ENCODE peak calls at places on chromosomes 5 and 9, in six cellular contexts. W is activated CD8-positive, alpha-beta memory T cell treated with anti-CD3 and anti-CD28 coated beads for 48 hours; M is OCI-LY7; V is stimulated activated CD8-positive, alpha-beta memory T cell treated with anti-CD3 and anti-CD28 coated beads, Interleukin-4, amount 100 ng/mL, for 1 hour; K is stimulated activated CD4-positive, alpha-beta T cell treated with anti-CD3 and anti-CD28 coated beads, Interleukin-1b, Interleukin-23, amount 100 ng/mL, for 24 hours; G is hypothalamus. Z is an unnamed sample.

GRCh38 chr5:138054863-138055558 is 22.1 kb upstream of the FAM13B start:
- DNase-seq in K (no peak), V (no peak), W (no peak), M (no peak), G (peak), Z (no peak)

GRCh38 chr5:83922699-83923098 is 202.0 kb upstream of the HAPLN1 start:
- DNase-seq in W (no peak), M (no peak), G (no peak), V (no peak), K (no peak), Z (no peak)

GRCh38 chr9:118992813-118993747 is 376.2 kb downstream of the BRINP1 start:
- DNase-seq in K (no peak), G (no peak), W (no peak), M (no peak), V (no peak), Z (no peak)

GRCh38 chr9:136199391-136200288 is 5.3 kb downstream of the LHX3 start:
- DNase-seq in M (no peak), W (no peak), V (no peak), G (no peak), K (no peak), Z (no peak)

GRCh38 chr9:71920456-71921189 is 9.2 kb downstream of the C9orf85 start:
- DNase-seq in M (no peak), G (no peak), K (no peak), V (no peak), W (no peak), Z (peak)

GRCh38 chr9:123128591-123128990 is 95.1 kb downstream of the GPR21 start:
- DNase-seq in V (no peak), G (no peak), M (no peak), K (no peak), W (no peak), Z (no peak)

GRCh38 chr9:69605406-69605805 is 66.8 kb downstream of the APBA1 start:
- DNase-seq in V (no peak), G (no peak), K (no peak), M (no peak), W (no peak), Z (peak)

GRCh38 chr5:35679351-35679750 is 61.7 kb downstream of the SPEF2 start:
- DNase-seq in V (no peak), G (no peak), K (no peak), M (peak), W (no peak), Z (no peak)

GRCh38 chr9:99162759-99163364 is 57.9 kb downstream of the TGFBR1 start:
- DNase-seq in V (no peak), K (no peak), M (peak), G (no peak), W (no peak), Z (peak)

GRCh38 chr5:61881821-61882220 is 424.2 kb upstream of the KIF2A start:
- DNase-seq in M (no peak), G (no peak), K (no peak), W (no peak), V (no peak), Z (no peak)

GRCh38 chr9:801399-802071 is 40.0 kb upstream of the DMRT1 start:
- DNase-seq in K (no peak), M (no peak), W (no peak), G (no peak), V (no peak), Z (no peak)

GRCh38 chr9:30995951-30996738 is 1388.3 kb upstream of the ACO1 start:
- DNase-seq in K (no peak), W (no peak), V (no peak), M (no peak), G (no peak), Z (no peak)

GRCh38 chr5:11797132-11797531 is 107.1 kb downstream of the CTNND2 start:
- DNase-seq in K (no peak), G (no peak), M (no peak), V (no peak), W (no peak), Z (no peak)

GRCh38 chr5:134141346-134142050 is 27.0 kb downstream of the TCF7 start:
- DNase-seq in M (no peak), V (no peak), K (no peak), W (no peak), G (no peak), Z (no peak)

GRCh38 chr9:133115604-133116345 is 5.3 kb downstream of the RALGDS start:
- DNase-seq in W (no peak), M (no peak), V (no peak), K (peak), G (no peak), Z (no peak)

GRCh38 chr5:73174100-73174815 is 1.3 kb downstream of the TMEM174 start:
- DNase-seq in W (no peak), G (no peak), M (no peak), V (no peak), K (no peak), Z (no peak)

GRCh38 chr5:61687371-61687770 is 355.3 kb downstream of the ZSWIM6 start:
- DNase-seq in G (no peak), W (no peak), M (no peak), V (no peak), K (no peak), Z (no peak)

GRCh38 chr9:85425153-85425611 is 316.6 kb downstream of the AGTPBP1 start:
- DNase-seq in W (peak), V (peak), M (peak), K (peak), G (no peak), Z (peak)

GRCh38 chr5:37412515-37412914 is 33.4 kb downstream of the WDR70 start:
- DNase-seq in V (no peak), M (no peak), W (no peak), G (no peak), K (no peak), Z (no peak)

GRCh38 chr9:96411129-96411820 is 6.9 kb downstream of the ZNF367 start:
- DNase-seq in W (no peak), V (no peak), M (no peak), G (no peak), K (no peak), Z (no peak)

GRCh38 chr5:1542011-1542410 is 18.3 kb upstream of the LPCAT1 start:
- DNase-seq in M (no peak), W (no peak), V (no peak), G (no peak), K (no peak), Z (no peak)

GRCh38 chr9:121748080-121748479 is 96.6 kb downstream of the DAB2IP start:
- DNase-seq in M (peak), K (no peak), G (no peak), V (no peak), W (no peak), Z (no peak)

GRCh38 chr5:168438349-168438748 is 47.9 kb upstream of the RARS1 start:
- DNase-seq in V (no peak), W (no peak), M (no peak), G (no peak), K (no peak), Z (no peak)

GRCh38 chr5:62256161-62257017 is 49.6 kb upstream of the KIF2A start:
- DNase-seq in M (peak), G (no peak), V (no peak), W (no peak), K (no peak), Z (no peak)

GRCh38 chr9:134944351-134944802 is 26.7 kb upstream of the FCN1 start:
- DNase-seq in K (no peak), V (no peak), W (no peak), G (no peak), M (no peak), Z (no peak)